ENCODE peak calls at places on chromosomes 5 and 9, in seven cellular contexts. E is sigmoid colon, C is endothelial cell of umbilical vein, H is stomach, F is GM12892, K is IMR-90, S is adrenal gland. Q is an unnamed sample.
A peak's percentile ranks its signal among the peaks of the same experiment; 100 is the strongest.

GRCh38 chr9:82549174-82549821 is 513.6 kb downstream of the RASEF start:
- DNase-seq in E (no peak), C (no peak), H (no peak), F (no peak), K (no peak), S (no peak), Q (no peak)

GRCh38 chr9:37710039-37710438 is 43.6 kb upstream of the TRMT10B start:
- DNase-seq in E (no peak), C (no peak), H (no peak), F (no peak), K (no peak), S (no peak), Q (no peak)

GRCh38 chr5:36662291-36662851 is 56.0 kb downstream of the SLC1A3 start:
- DNase-seq in E (no peak), C (no peak), H (no peak), F (no peak), K (no peak), S (no peak), Q (no peak)

GRCh38 chr9:102594216-102594615 is 400.9 kb upstream of the CYLC2 start:
- DNase-seq in E (no peak), C (no peak), H (no peak), F (no peak), K (no peak), S (no peak), Q (no peak)

GRCh38 chr9:81855538-81855937 is 72.7 kb upstream of the SPATA31D4 start:
- DNase-seq in E (no peak), C (no peak), H (no peak), F (no peak), K (peak; percentile 90), S (no peak), Q (no peak)

GRCh38 chr9:110303136-110303535 is 34.5 kb downstream of the TXNDC8 start:
- DNase-seq in E (no peak), C (no peak), H (no peak), F (no peak), K (peak; percentile 54), S (no peak), Q (no peak)

GRCh38 chr9:91302831-91303230 is 58.9 kb downstream of the AUH start:
- DNase-seq in E (no peak), C (peak; percentile 76), H (no peak), F (no peak), K (peak; percentile 93), S (no peak), Q (no peak)

GRCh38 chr9:20620658-20621552 is 1.4 kb downstream of the MLLT3 start:
- DNase-seq in E (peak; percentile 78), C (peak; percentile 54), H (peak; percentile 53), F (no peak), K (peak; percentile 53), S (peak; percentile 56), Q (peak; percentile 39)

GRCh38 chr9:134373269-134373668 is 47.0 kb downstream of the RXRA start:
- DNase-seq in E (no peak), C (no peak), H (no peak), F (no peak), K (no peak), S (no peak), Q (no peak)

GRCh38 chr5:119274024-119274766 is 81.6 kb upstream of the TNFAIP8 start:
- DNase-seq in E (no peak), C (no peak), H (no peak), F (no peak), K (peak; percentile 35), S (no peak), Q (peak; percentile 32)

DNA sequence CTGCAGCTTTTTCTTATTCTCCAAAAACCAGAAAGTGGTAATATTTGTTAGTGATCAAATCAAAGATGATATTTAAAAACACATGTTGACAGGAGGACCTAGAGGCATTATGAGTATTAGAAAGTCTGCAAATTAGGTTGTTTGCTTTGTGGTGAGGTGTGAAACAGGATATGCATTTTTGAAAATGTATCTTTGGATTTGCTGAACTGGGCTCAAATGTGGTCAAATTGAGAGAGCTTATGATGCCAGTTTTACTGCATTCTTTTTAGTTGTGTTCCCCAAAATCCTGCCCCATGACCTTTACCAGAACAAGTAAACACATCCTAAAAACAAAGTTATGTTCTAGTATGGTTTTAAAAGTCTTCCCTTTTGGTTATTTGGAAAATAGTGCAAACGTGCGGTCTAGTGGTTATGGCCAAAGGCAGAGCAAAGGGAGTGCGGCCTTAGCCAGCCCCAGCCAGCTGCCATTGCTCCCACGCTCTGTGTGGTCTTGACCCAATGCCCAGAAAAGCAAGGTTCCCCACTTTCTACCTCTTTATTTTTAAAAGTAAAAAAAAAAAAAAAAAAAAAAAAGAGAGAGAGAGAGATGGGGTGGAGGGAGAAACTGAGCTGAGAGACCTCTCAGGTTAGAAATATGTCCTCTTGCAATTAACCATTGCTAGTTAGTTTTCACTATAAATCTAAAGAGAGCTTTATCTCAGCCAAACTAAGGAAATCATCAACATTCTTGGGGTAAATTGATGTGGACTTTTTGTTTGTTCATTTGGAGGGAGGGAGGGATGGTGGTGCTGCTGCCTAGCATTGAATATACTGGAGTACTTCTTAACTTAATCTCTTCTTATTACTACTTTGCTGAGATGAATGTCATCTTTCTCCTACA is 176.6 kb downstream of the ARHGAP26 start:
- DNase-seq in E (no peak), C (no peak), H (no peak), F (no peak), K (no peak), S (no peak), Q (no peak)
- TF ChIP-seq POLR2A in E (no peak), C (no peak), H (no peak), F (no peak), K (no peak), S (no peak), Q (no peak)

GRCh38 chr5:124878583-124879345 is 132.3 kb upstream of the ZNF608 start:
- DNase-seq in E (no peak), C (no peak), H (no peak), F (no peak), K (no peak), S (no peak), Q (no peak)
- TF ChIP-seq POLR2A in E (no peak), C (no peak), H (no peak), F (no peak), K (no peak), S (no peak), Q (no peak)

GRCh38 chr5:43042626-43043399 is 2.7 kb upstream of the ANXA2R start:
- DNase-seq in E (peak; percentile 85), C (peak; percentile 77), H (peak; percentile 59), F (no peak), K (peak; percentile 70), S (peak; percentile 78), Q (peak; percentile 77)
- TF ChIP-seq POLR2A in E (no peak), C (no peak), H (no peak), F (no peak), K (no peak), S (peak; percentile 48), Q (no peak)

GRCh38 chr5:132734687-132735086 is 2.7 kb downstream of the KIF3A start:
- DNase-seq in E (no peak), C (no peak), H (no peak), F (no peak), K (no peak), S (no peak), Q (no peak)

GRCh38 chr5:132737982-132738770 is 830 bp upstream of the KIF3A start:
- DNase-seq in E (no peak), C (no peak), H (no peak), F (no peak), K (no peak), S (peak; percentile 71), Q (no peak)

GRCh38 chr5:132739232-132739631 is 1.9 kb upstream of the KIF3A start:
- DNase-seq in E (no peak), C (no peak), H (no peak), F (no peak), K (no peak), S (no peak), Q (no peak)

GRCh38 chr5:132733499-132734148 is 3.7 kb downstream of the KIF3A start:
- DNase-seq in E (no peak), C (no peak), H (no peak), F (no peak), K (no peak), S (no peak), Q (no peak)

DNA sequence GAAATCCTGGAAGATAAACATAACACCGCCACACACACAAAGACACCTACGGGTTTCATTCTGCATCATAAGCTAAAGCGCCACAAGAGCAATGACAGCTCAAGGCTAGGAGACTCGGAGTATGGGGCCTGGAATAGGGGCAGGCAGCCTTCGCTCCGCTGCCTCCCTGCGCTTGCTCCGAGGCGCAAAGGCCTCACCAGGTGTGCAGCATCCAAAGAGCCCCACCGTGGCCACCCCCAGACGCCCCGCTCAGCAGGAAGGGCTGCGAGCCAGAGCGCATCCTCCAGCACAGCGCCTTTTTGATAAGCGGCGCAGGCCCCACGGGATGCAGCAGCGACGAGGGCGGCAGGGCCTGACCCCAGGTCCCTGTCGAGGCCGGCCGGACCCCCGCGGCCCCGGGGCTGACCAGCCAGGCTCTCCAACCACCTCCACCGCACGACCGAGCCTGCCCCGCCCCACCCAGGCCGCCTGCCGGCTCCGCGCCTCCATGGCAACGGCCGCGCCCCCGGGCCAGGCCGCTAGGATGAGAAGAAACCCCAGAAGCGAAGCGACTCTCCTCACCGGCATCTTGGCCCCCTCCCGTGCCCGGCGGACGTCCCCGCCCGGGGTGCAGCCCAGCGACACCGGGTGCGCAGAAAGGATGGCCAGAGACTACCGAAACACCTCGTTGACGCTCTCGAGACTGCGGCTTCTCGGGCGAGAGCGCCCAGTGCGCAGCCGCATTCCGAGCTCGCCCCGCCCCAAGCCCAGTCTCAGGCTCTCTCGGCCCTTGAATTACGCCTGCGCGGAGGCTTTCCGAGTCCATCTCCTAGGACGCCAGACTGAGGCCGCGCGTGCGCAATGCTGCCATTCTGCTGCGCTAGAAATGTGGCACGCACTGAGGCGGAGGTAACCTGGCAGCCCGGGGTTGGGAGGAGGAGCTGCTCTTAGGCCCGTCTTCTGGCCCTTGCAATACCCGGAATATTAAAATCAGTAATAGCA is at the start of gene KIF3A:
- DNase-seq in E (peak; percentile 98), C (peak; percentile 96), H (peak; percentile 98), F (peak; percentile 98), K (peak; percentile 91), S (peak; percentile 98), Q (peak; percentile 98)
- TF ChIP-seq POLR2A in E (no peak), C (peak; percentile 80), H (no peak), F (peak; percentile 81), K (no peak), S (peak; percentile 53), Q (no peak)

GRCh38 chr9:70419546-70420266 is 5.2 kb upstream of the KLF9 start:
- DNase-seq in E (peak; percentile 99), C (peak; percentile 98), H (peak; percentile 97), F (peak; percentile 46), K (peak; percentile 96), S (peak; percentile 96), Q (peak; percentile 97)
- TF ChIP-seq POLR2A in E (no peak), C (peak; percentile 92), H (peak; percentile 81), F (no peak), K (peak; percentile 95), S (peak; percentile 98), Q (peak; percentile 97)

DNA sequence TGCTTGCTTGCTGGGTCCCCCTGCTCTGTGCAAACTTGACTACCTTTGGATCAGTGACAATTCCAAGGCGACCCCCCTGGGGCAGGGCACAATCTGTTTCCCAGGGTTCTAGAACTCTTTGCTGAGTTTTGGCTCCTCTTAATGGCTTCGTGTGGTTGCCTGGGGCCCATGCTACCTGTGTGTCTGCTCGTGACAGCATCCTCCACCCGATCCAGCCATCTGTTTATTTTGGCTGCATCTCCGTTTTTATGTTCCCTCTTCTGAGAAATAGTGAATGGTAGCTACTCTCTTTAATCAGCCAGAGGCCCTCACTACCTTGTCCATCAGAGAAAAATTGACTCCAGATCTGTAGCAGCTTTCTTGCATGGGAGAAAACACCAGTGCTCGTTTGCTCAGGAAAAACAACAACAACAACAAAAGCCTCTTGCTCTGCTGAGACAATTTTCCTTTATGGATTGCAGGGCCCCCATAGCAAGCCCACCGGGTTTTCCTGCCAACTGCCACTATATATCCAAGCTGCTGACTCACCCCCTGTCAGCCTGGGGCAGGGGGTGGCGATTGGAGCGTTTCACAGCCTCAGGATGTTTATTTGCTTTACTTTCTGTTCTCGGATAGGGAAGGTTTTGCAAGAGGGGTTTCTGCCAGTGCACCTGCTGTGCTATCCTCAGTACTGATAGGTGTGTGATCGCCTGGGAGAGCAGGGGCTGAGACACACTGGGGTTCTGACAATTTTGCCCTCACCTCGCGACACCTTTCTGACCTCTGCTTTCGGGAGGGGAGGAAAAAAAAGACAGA is 607.8 kb downstream of the BNC2 start:
- DNase-seq in E (no peak), C (peak; percentile 6), H (no peak), F (no peak), K (peak; percentile 66), S (no peak), Q (no peak)
- TF ChIP-seq POLR2A in E (no peak), C (no peak), H (no peak), F (no peak), K (no peak), S (no peak), Q (no peak)

Q was measured in right lobe of liver.